ENCODE peak calls at places on chromosomes 6 and 20, in eight cellular contexts. B is kidney tubule cell, C is osteoblast, Q is myocyte, O is heart left ventricle, J is fibroblast of gingiva, H is G401, X is fibroblast of villous mesenchyme. R is an unnamed sample.

GRCh38 chr6:151325075-151326050 is 66.0 kb downstream of the ZBTB2 start:
- DNase-seq in B (peak; percentile 79), C (peak; percentile 89), Q (peak; percentile 35), O (peak; percentile 62), J (peak; percentile 80), H (peak; percentile 72), X (peak; percentile 71), R (no peak)

GRCh38 chr6:167774881-167775280 is 51.8 kb upstream of the AFDN start:
- DNase-seq in B (no peak), C (no peak), Q (no peak), O (no peak), J (no peak), H (no peak), X (no peak), R (no peak)

GRCh38 chr20:52190437-52191131 is 995 bp downstream of the ZFP64 start:
- DNase-seq in B (peak; percentile 53), C (peak; percentile 73), Q (peak; percentile 43), O (no peak), J (no peak), H (peak; percentile 67), X (peak; percentile 40), R (no peak)

GRCh38 chr20:41669708-41670263 is 51.6 kb upstream of the CHD6 start:
- DNase-seq in B (no peak), C (no peak), Q (no peak), O (no peak), J (no peak), H (no peak), X (no peak), R (no peak)

GRCh38 chr6:126625019-126625418 is 285.1 kb downstream of the CENPW start:
- DNase-seq in B (peak; percentile 20), C (no peak), Q (peak; percentile 77), O (no peak), J (peak; percentile 16), H (no peak), X (peak; percentile 34), R (no peak)

GRCh38 chr6:112149719-112150263 is 62.4 kb downstream of the FAM229B start:
- DNase-seq in B (no peak), C (no peak), Q (peak; percentile 9), O (no peak), J (peak; percentile 96), H (no peak), X (peak; percentile 88), R (no peak)

GRCh38 chr6:111605100-111605748 is 454 bp downstream of the TRAF3IP2 start:
- DNase-seq in B (peak; percentile 49), C (no peak), Q (peak; percentile 87), O (peak; percentile 79), J (peak; percentile 99), H (peak; percentile 66), X (peak; percentile 93), R (peak; percentile 26)

GRCh38 chr6:53734473-53735299 is 60.1 kb upstream of the LRRC1 start:
- DNase-seq in B (peak; percentile 89), C (peak; percentile 72), Q (peak; percentile 53), O (peak; percentile 31), J (no peak), H (no peak), X (peak; percentile 93), R (no peak)